ENCODE peak calls at places on chromosomes 1 and 21, in nine cellular contexts. One of them, this sample, is unnamed. For H3K4me1, the result is how much of the 10 kb centered on the place peaks cover.

GRCh38 chr1:6460349-6461236 is 5.4 kb downstream of the TNFRSF25 start:
- DNase-seq in CD8-positive, alpha-beta memory T cell: peak
- DNase-seq in uterus: no peak
- DNase-seq in cardiac muscle cell: no peak
- DNase-seq in K562: no peak
- DNase-seq in psoas muscle: no peak
- DNase-seq in SK-N-SH: no peak
- DNase-seq in Caco-2: no peak
- DNase-seq in HCT116: no peak
- DNase-seq in this sample: no peak

GRCh38 chr1:184299076-184299790 is 87.6 kb upstream of the C1orf21 start:
- DNase-seq in uterus: no peak
- DNase-seq in K562: no peak
- DNase-seq in Caco-2: no peak
- DNase-seq in HCT116: no peak
- DNase-seq in psoas muscle: no peak
- DNase-seq in SK-N-SH: peak
- DNase-seq in CD8-positive, alpha-beta memory T cell: no peak
- DNase-seq in cardiac muscle cell: no peak
- DNase-seq in this sample: no peak

GRCh38 chr1:193184776-193185175 is 1.6 kb downstream of the B3GALT2 start:
- DNase-seq in Caco-2: no peak
- DNase-seq in K562: no peak
- DNase-seq in psoas muscle: no peak
- DNase-seq in HCT116: no peak
- DNase-seq in uterus: no peak
- DNase-seq in CD8-positive, alpha-beta memory T cell: no peak
- DNase-seq in cardiac muscle cell: no peak
- DNase-seq in SK-N-SH: no peak
- DNase-seq in this sample: no peak

GRCh38 chr1:66652556-66652955 is 99.7 kb upstream of the DYNLT5 start:
- DNase-seq in HCT116: no peak
- DNase-seq in Caco-2: no peak
- DNase-seq in cardiac muscle cell: no peak
- DNase-seq in CD8-positive, alpha-beta memory T cell: no peak
- DNase-seq in psoas muscle: no peak
- DNase-seq in SK-N-SH: no peak
- DNase-seq in K562: no peak
- DNase-seq in uterus: no peak
- DNase-seq in this sample: no peak

GRCh38 chr1:182175340-182176068 is 114.0 kb upstream of the ZNF648 start:
- DNase-seq in psoas muscle: no peak
- DNase-seq in K562: no peak
- DNase-seq in HCT116: no peak
- DNase-seq in cardiac muscle cell: no peak
- DNase-seq in CD8-positive, alpha-beta memory T cell: no peak
- DNase-seq in uterus: no peak
- DNase-seq in Caco-2: no peak
- DNase-seq in SK-N-SH: no peak
- DNase-seq in this sample: no peak

GRCh38 chr1:27428316-27429028 is 36.0 kb downstream of the GPR3 start:
- DNase-seq in K562: peak
- DNase-seq in psoas muscle: peak
- DNase-seq in uterus: no peak
- DNase-seq in cardiac muscle cell: peak
- DNase-seq in HCT116: no peak
- DNase-seq in CD8-positive, alpha-beta memory T cell: no peak
- DNase-seq in Caco-2: no peak
- DNase-seq in SK-N-SH: peak
- DNase-seq in this sample: no peak

GRCh38 chr1:214492405-214493075 is 58.9 kb downstream of the PTPN14 start:
- DNase-seq in SK-N-SH: no peak
- DNase-seq in Caco-2: no peak
- DNase-seq in HCT116: no peak
- DNase-seq in psoas muscle: no peak
- DNase-seq in cardiac muscle cell: no peak
- DNase-seq in K562: no peak
- DNase-seq in CD8-positive, alpha-beta memory T cell: no peak
- DNase-seq in uterus: no peak
- DNase-seq in this sample: no peak

GRCh38 chr1:109771712-109772657 is 8.3 kb upstream of the EPS8L3 start:
- DNase-seq in psoas muscle: no peak
- DNase-seq in Caco-2: no peak
- DNase-seq in cardiac muscle cell: no peak
- DNase-seq in uterus: peak
- DNase-seq in HCT116: no peak
- DNase-seq in CD8-positive, alpha-beta memory T cell: no peak
- DNase-seq in SK-N-SH: no peak
- DNase-seq in K562: no peak
- DNase-seq in this sample: no peak

GRCh38 chr1:5829414-5829813 is 162.8 kb downstream of the NPHP4 start:
- DNase-seq in uterus: no peak
- DNase-seq in HCT116: no peak
- DNase-seq in K562: no peak
- DNase-seq in CD8-positive, alpha-beta memory T cell: no peak
- DNase-seq in Caco-2: no peak
- DNase-seq in cardiac muscle cell: no peak
- DNase-seq in SK-N-SH: no peak
- DNase-seq in psoas muscle: no peak
- DNase-seq in this sample: no peak

GRCh38 chr1:57860931-57861600 is 437.2 kb upstream of the DAB1 start:
- DNase-seq in psoas muscle: no peak
- DNase-seq in K562: no peak
- DNase-seq in uterus: no peak
- DNase-seq in CD8-positive, alpha-beta memory T cell: no peak
- DNase-seq in SK-N-SH: no peak
- DNase-seq in Caco-2: no peak
- DNase-seq in HCT116: no peak
- DNase-seq in cardiac muscle cell: no peak
- DNase-seq in this sample: no peak

GRCh38 chr21:33481314-33481943 is 1.7 kb upstream of the TMEM50B start:
- DNase-seq in HCT116: no peak
- DNase-seq in CD8-positive, alpha-beta memory T cell: no peak
- DNase-seq in psoas muscle: no peak
- DNase-seq in K562: no peak
- DNase-seq in cardiac muscle cell: no peak
- DNase-seq in uterus: no peak
- DNase-seq in Caco-2: no peak
- DNase-seq in SK-N-SH: no peak
- DNase-seq in this sample: no peak

GRCh38 chr1:149927056-149927534 is 508 bp downstream of the SF3B4 start:
- DNase-seq in Caco-2: no peak
- DNase-seq in CD8-positive, alpha-beta memory T cell: no peak
- DNase-seq in psoas muscle: no peak
- DNase-seq in K562: no peak
- DNase-seq in HCT116: no peak
- DNase-seq in SK-N-SH: no peak
- DNase-seq in uterus: no peak
- DNase-seq in cardiac muscle cell: no peak
- DNase-seq in this sample: no peak

GRCh38 chr1:231106347-231106746 is 55.5 kb upstream of the TRIM67 start:
- DNase-seq in psoas muscle: no peak
- DNase-seq in CD8-positive, alpha-beta memory T cell: no peak
- DNase-seq in SK-N-SH: no peak
- DNase-seq in K562: no peak
- DNase-seq in Caco-2: no peak
- DNase-seq in uterus: no peak
- DNase-seq in cardiac muscle cell: no peak
- DNase-seq in HCT116: no peak
- DNase-seq in this sample: no peak

GRCh38 chr1:212794561-212795014 is 2.9 kb downstream of the TATDN3 start:
- DNase-seq in cardiac muscle cell: no peak
- DNase-seq in CD8-positive, alpha-beta memory T cell: no peak
- DNase-seq in K562: no peak
- DNase-seq in psoas muscle: no peak
- DNase-seq in SK-N-SH: no peak
- DNase-seq in Caco-2: no peak
- DNase-seq in uterus: no peak
- DNase-seq in HCT116: no peak
- DNase-seq in this sample: no peak
- H3K4me1 ChIP-seq in cardiac muscle cell: under half
- H3K4me1 ChIP-seq in CD8-positive, alpha-beta memory T cell: under half
- H3K4me1 ChIP-seq in K562: under half
- H3K4me1 ChIP-seq in psoas muscle: under half
- H3K4me1 ChIP-seq in SK-N-SH: under half
- H3K4me1 ChIP-seq in Caco-2: under half
- H3K4me1 ChIP-seq in uterus: under half
- H3K4me1 ChIP-seq in HCT116: under half
- H3K4me1 ChIP-seq in this sample: under half

GRCh38 chr1:33872275-33872674 is 8.4 kb downstream of the HMGB4 start:
- DNase-seq in HCT116: no peak
- DNase-seq in K562: no peak
- DNase-seq in CD8-positive, alpha-beta memory T cell: no peak
- DNase-seq in cardiac muscle cell: no peak
- DNase-seq in SK-N-SH: no peak
- DNase-seq in uterus: no peak
- DNase-seq in Caco-2: no peak
- DNase-seq in psoas muscle: no peak
- DNase-seq in this sample: no peak
- H3K4me1 ChIP-seq in HCT116: under half
- H3K4me1 ChIP-seq in K562: under half
- H3K4me1 ChIP-seq in CD8-positive, alpha-beta memory T cell: under half
- H3K4me1 ChIP-seq in cardiac muscle cell: under half
- H3K4me1 ChIP-seq in SK-N-SH: under half
- H3K4me1 ChIP-seq in uterus: under half
- H3K4me1 ChIP-seq in Caco-2: under half
- H3K4me1 ChIP-seq in psoas muscle: under half
- H3K4me1 ChIP-seq in this sample: under half

DNA sequence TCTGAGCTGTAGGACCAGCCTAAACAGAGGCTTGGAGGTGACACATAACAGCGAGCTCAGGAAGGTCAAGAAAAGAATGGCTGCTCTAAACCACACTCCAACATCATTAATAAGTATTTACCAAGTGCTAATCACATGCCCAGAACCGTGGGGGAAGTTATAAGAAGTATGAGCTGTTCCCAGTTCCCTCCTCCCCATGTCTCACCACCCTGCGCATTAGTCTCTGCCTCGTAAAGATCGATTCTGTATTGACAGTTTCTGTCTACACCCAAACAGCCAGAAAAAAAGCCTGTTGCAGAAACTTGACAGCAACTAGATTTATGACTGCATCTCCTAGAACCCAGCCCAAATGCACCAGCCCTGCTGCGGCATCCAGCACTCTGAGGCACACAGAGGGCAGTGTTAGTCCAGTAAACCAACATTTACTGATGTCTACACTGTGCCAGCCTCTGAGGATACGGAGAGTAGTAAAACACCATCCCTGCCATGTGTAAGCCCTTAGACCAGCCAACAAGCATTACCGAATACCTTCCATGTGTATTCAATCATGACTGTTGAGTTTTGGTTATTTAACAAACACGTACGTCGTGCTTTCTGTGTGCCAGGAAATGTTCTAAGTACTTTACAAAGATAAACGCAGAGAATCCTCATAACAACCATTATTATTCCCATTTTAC is 63.6 kb upstream of the ZBTB40 start:
- DNase-seq in SK-N-SH: no peak
- DNase-seq in HCT116: no peak
- DNase-seq in CD8-positive, alpha-beta memory T cell: no peak
- DNase-seq in K562: no peak
- DNase-seq in uterus: no peak
- DNase-seq in psoas muscle: no peak
- DNase-seq in Caco-2: no peak
- DNase-seq in cardiac muscle cell: no peak
- DNase-seq in this sample: no peak
- H3K4me1 ChIP-seq in SK-N-SH: under half
- H3K4me1 ChIP-seq in HCT116: under half
- H3K4me1 ChIP-seq in CD8-positive, alpha-beta memory T cell: under half
- H3K4me1 ChIP-seq in K562: under half
- H3K4me1 ChIP-seq in uterus: under half
- H3K4me1 ChIP-seq in psoas muscle: under half
- H3K4me1 ChIP-seq in Caco-2: under half
- H3K4me1 ChIP-seq in cardiac muscle cell: under half
- H3K4me1 ChIP-seq in this sample: under half

GRCh38 chr1:154181944-154182341 is 10.0 kb downstream of the TPM3 start:
- DNase-seq in psoas muscle: no peak
- DNase-seq in HCT116: no peak
- DNase-seq in cardiac muscle cell: no peak
- DNase-seq in K562: no peak
- DNase-seq in CD8-positive, alpha-beta memory T cell: no peak
- DNase-seq in uterus: no peak
- DNase-seq in Caco-2: no peak
- DNase-seq in SK-N-SH: no peak
- DNase-seq in this sample: no peak

GRCh38 chr1:154178006-154178405 is 13.9 kb downstream of the TPM3 start:
- DNase-seq in Caco-2: no peak
- DNase-seq in CD8-positive, alpha-beta memory T cell: no peak
- DNase-seq in HCT116: no peak
- DNase-seq in K562: peak
- DNase-seq in SK-N-SH: no peak
- DNase-seq in psoas muscle: no peak
- DNase-seq in uterus: no peak
- DNase-seq in cardiac muscle cell: no peak
- DNase-seq in this sample: no peak

GRCh38 chr1:154176341-154176740 is 15.6 kb downstream of the TPM3 start:
- DNase-seq in K562: no peak
- DNase-seq in CD8-positive, alpha-beta memory T cell: no peak
- DNase-seq in cardiac muscle cell: no peak
- DNase-seq in psoas muscle: no peak
- DNase-seq in uterus: no peak
- DNase-seq in SK-N-SH: no peak
- DNase-seq in HCT116: no peak
- DNase-seq in Caco-2: no peak
- DNase-seq in this sample: no peak

GRCh38 chr1:154179951-154180687 is 11.8 kb downstream of the TPM3 start:
- DNase-seq in CD8-positive, alpha-beta memory T cell: no peak
- DNase-seq in uterus: no peak
- DNase-seq in HCT116: no peak
- DNase-seq in SK-N-SH: no peak
- DNase-seq in K562: no peak
- DNase-seq in cardiac muscle cell: no peak
- DNase-seq in Caco-2: peak
- DNase-seq in psoas muscle: no peak
- DNase-seq in this sample: no peak

DNA sequence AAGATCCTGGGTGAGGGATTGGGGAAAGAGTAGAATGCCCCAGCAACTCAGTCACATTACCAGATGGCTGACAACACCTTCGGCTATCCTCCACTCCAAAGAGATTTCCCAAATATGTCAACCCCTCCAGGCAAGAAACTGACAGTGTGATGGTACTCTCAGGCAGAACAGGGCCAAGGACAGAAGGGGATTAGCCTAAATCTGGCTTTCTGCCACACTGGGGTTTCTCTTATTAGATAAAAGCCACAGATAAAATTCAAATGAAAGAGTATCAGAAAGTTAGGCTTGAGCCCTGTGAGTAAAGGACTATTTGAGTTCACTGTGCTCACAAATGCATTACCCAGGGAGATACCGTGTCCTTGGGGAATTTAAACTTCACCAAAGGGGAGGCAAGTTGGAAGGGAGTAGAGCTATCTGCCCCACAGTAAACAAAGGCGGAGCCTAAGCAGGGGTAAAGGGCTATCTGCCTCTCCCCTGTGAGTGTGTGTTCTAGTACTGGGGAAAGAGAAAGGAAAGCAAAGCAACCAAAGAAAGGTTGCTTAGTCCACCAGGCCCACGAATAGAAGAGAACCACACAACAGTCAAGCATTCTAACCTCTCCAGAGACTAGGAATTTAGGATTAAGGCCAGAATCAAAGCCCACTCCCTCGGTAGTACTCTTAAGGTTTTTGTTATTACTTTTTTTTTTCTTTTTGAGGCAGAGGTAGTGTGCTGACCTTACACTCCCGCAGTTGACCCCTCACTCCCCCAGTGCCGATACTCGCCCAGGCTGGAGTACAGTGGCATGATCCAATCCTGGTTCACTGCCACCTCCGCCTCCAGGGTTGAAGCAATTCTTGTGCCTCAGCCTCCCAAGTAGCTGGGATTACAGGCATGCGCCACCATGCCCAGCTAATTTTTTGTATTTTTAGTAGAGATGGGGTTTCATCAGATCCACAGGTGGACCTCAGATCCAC is 12.8 kb downstream of the TPM3 start:
- DNase-seq in uterus: no peak
- DNase-seq in cardiac muscle cell: no peak
- DNase-seq in Caco-2: no peak
- DNase-seq in CD8-positive, alpha-beta memory T cell: no peak
- DNase-seq in psoas muscle: no peak
- DNase-seq in SK-N-SH: no peak
- DNase-seq in HCT116: no peak
- DNase-seq in K562: peak
- DNase-seq in this sample: no peak
- H3K4me1 ChIP-seq in uterus: under half
- H3K4me1 ChIP-seq in cardiac muscle cell: under half
- H3K4me1 ChIP-seq in Caco-2: under half
- H3K4me1 ChIP-seq in CD8-positive, alpha-beta memory T cell: half or more
- H3K4me1 ChIP-seq in psoas muscle: half or more
- H3K4me1 ChIP-seq in SK-N-SH: under half
- H3K4me1 ChIP-seq in HCT116: under half
- H3K4me1 ChIP-seq in K562: under half
- H3K4me1 ChIP-seq in this sample: under half